ENCODE peak calls at places on chromosomes 5 and 9, in eight cellular contexts. E is WTC11, Q is A549, I is HL-60, Z is colonic mucosa, S is uterus, V is GM13976, M is ovary. A is an unnamed sample.

GRCh38 chr5:10695055-10695649 is 65.9 kb downstream of the DAP start:
- DNase-seq in E (peak), Q (peak), I (no peak), Z (peak), S (peak), V (peak), M (peak), A (peak)

GRCh38 chr9:130938652-130939404 is at the start of gene FIBCD1:
- DNase-seq in E (peak), Q (peak), I (peak), Z (peak), S (no peak), V (peak), M (no peak), A (peak)

GRCh38 chr5:77156379-77156778 is 54.1 kb upstream of the PDE8B start:
- DNase-seq in E (no peak), Q (no peak), I (no peak), Z (no peak), S (no peak), V (no peak), M (no peak), A (no peak)

GRCh38 chr5:137344723-137345322 is 154.3 kb downstream of the SPOCK1 start:
- DNase-seq in E (peak), Q (peak), I (no peak), Z (peak), S (no peak), V (peak), M (no peak), A (peak)

GRCh38 chr9:109433476-109433875 is 64.6 kb downstream of the PTPN3 start:
- DNase-seq in E (no peak), Q (no peak), I (no peak), Z (no peak), S (no peak), V (no peak), M (no peak), A (no peak)

GRCh38 chr9:38700695-38701094 is 19.2 kb downstream of the FAM240B start:
- DNase-seq in E (no peak), Q (no peak), I (no peak), Z (no peak), S (no peak), V (no peak), M (no peak), A (no peak)

GRCh38 chr9:38208206-38208901 is 139.3 kb upstream of the SHB start:
- DNase-seq in E (no peak), Q (no peak), I (no peak), Z (no peak), S (no peak), V (no peak), M (no peak), A (no peak)

GRCh38 chr5:172710695-172711094 is 60.3 kb downstream of the DUSP1 start:
- DNase-seq in E (no peak), Q (no peak), I (no peak), Z (no peak), S (no peak), V (no peak), M (no peak), A (no peak)

GRCh38 chr5:124650960-124651662 is 95.3 kb downstream of the ZNF608 start:
- DNase-seq in E (no peak), Q (no peak), I (no peak), Z (no peak), S (no peak), V (no peak), M (no peak), A (no peak)

GRCh38 chr9:6925841-6926240 is 168.1 kb downstream of the KDM4C start:
- DNase-seq in E (no peak), Q (no peak), I (no peak), Z (no peak), S (no peak), V (no peak), M (no peak), A (no peak)

GRCh38 chr5:114449836-114450515 is 88.1 kb downstream of the KCNN2 start:
- DNase-seq in E (peak), Q (peak), I (peak), Z (peak), S (peak), V (peak), M (peak), A (peak)

GRCh38 chr9:114450181-114450580 is 55.1 kb downstream of the WHRN start:
- DNase-seq in E (no peak), Q (no peak), I (no peak), Z (no peak), S (no peak), V (no peak), M (no peak), A (no peak)

GRCh38 chr9:15834541-15834940 is 281.7 kb downstream of the CCDC171 start:
- DNase-seq in E (no peak), Q (no peak), I (no peak), Z (no peak), S (no peak), V (no peak), M (no peak), A (no peak)

GRCh38 chr5:11197726-11198125 is 436.7 kb upstream of the DAP start:
- DNase-seq in E (no peak), Q (no peak), I (no peak), Z (no peak), S (no peak), V (no peak), M (no peak), A (no peak)

DNA sequence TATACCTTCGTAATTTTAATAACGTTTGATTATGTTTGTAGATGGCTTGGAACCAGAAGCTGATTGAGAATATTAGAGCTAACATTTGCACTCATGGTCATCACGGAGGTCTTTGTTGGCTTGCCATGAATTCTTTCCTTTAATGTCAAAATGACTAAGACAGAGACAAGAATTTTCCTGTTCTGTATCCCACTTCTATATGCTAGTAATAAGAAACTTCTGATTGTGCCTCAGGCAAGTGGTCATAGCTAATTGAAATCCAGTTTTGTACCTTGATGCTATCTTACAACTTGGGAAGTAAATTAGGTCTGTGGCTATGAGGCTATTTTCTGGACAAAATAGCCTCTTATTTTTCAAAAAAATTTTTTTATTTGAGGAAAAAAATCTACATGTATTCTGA is 167.6 kb downstream of the RANBP17 start:
- DNase-seq in E (no peak), Q (no peak), I (no peak), Z (no peak), S (no peak), V (no peak), M (no peak), A (no peak)
- TF ChIP-seq CTCF in E (no peak), Q (no peak), I (no peak), Z (no peak), S (no peak), V (no peak), M (no peak), A (no peak)

GRCh38 chr9:134641173-134641985 is at the start of gene COL5A1:
- DNase-seq in E (peak), Q (peak), I (no peak), Z (peak), S (peak), V (no peak), M (peak), A (peak)
- TF ChIP-seq CTCF in E (no peak), Q (no peak), I (no peak), Z (no peak), S (no peak), V (no peak), M (no peak), A (no peak)

GRCh38 chr9:77014597-77015263 is 4.7 kb upstream of the FOXB2 start:
- DNase-seq in E (peak), Q (no peak), I (no peak), Z (no peak), S (no peak), V (peak), M (no peak), A (no peak)
- TF ChIP-seq CTCF in E (no peak), Q (no peak), I (no peak), Z (no peak), S (no peak), V (no peak), M (no peak), A (no peak)

GRCh38 chr5:174056064-174056842 is 10.7 kb downstream of the NSG2 start:
- DNase-seq in E (no peak), Q (no peak), I (no peak), Z (no peak), S (no peak), V (no peak), M (no peak), A (no peak)
- TF ChIP-seq CTCF in E (no peak), Q (no peak), I (no peak), Z (no peak), S (no peak), V (no peak), M (no peak), A (peak)

GRCh38 chr5:41707853-41708603 is 162.2 kb downstream of the OXCT1 start:
- DNase-seq in E (peak), Q (peak), I (no peak), Z (no peak), S (no peak), V (peak), M (no peak), A (peak)
- TF ChIP-seq CTCF in E (no peak), Q (no peak), I (no peak), Z (peak), S (no peak), V (peak), M (no peak), A (peak)

GRCh38 chr9:135039916-135040645 is 47.4 kb upstream of the OLFM1 start:
- DNase-seq in E (no peak), Q (no peak), I (no peak), Z (no peak), S (no peak), V (no peak), M (no peak), A (no peak)

GRCh38 chr9:135040892-135041291 is 46.6 kb upstream of the OLFM1 start:
- DNase-seq in E (no peak), Q (no peak), I (no peak), Z (no peak), S (no peak), V (no peak), M (no peak), A (no peak)

GRCh38 chr9:135038331-135038730 is 49.1 kb upstream of the OLFM1 start:
- DNase-seq in E (no peak), Q (no peak), I (no peak), Z (no peak), S (no peak), V (no peak), M (no peak), A (no peak)

GRCh38 chr9:135038826-135039225 is 48.6 kb upstream of the OLFM1 start:
- DNase-seq in E (no peak), Q (no peak), I (no peak), Z (no peak), S (no peak), V (no peak), M (no peak), A (no peak)

DNA sequence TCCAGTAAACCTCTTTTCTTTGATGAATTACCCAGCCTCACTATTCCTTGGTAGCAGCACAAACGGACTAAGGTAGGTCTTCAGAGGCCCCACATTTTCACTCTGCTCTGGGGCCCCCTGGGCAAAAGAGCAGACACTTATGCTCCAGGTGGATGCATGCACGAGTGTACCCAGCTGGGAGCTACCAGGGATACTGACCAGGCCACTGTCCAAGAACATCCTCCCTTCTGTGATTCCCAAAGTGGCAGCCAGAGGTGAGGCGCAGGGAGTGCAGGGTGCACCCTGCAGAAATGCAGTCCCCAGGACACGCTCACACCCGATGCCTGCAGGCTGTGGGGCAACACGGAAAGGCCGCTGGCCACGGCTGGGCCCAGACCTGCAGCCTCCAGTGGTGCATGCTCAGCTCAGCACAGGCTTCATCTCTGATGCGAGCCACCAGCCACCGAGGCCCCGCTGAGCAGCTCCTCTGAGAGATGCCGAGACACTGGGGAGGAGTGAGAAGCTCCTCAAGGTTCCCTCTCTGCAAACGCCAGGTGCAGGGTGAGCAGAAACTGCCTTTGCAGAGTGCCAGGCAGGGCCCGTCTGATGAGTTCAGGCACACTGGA is 48.1 kb upstream of the OLFM1 start:
- DNase-seq in E (no peak), Q (no peak), I (no peak), Z (no peak), S (no peak), V (no peak), M (no peak), A (no peak)
- TF ChIP-seq CTCF in E (no peak), Q (no peak), I (no peak), Z (no peak), S (no peak), V (no peak), M (no peak), A (no peak)